ENCODE peak calls at places on chromosomes 7 and 10, in seven cellular contexts. H is brain microvascular endothelial cell; A is activated CD8-positive, alpha-beta T cell treated with anti-CD3 and anti-CD28 coated beads, Interleukin-2, amount 10 ng/mL, durations not matched to agents 7 days and 5 days; B is NAMALWA; D is right atrium auricular region; L is NCI-H1105; I is activated T-helper 1 cell treated with anti-CD3 and anti-CD28 coated beads, Interleukin-2, amount 50 U/mL, for 16 hours. Y is an unnamed sample.

GRCh38 chr7:7183061-7183832 is 903 bp downstream of the C1GALT1 start:
- DNase-seq in A (peak), H (peak), I (peak), L (peak), D (no peak), B (peak), Y (peak)

GRCh38 chr7:154287370-154287769 is 235.2 kb downstream of the DPP6 start:
- DNase-seq in H (no peak), B (no peak), I (no peak), A (no peak), D (no peak), L (no peak), Y (no peak)

GRCh38 chr10:79196470-79197461 is 128.0 kb downstream of the ZMIZ1 start:
- DNase-seq in I (peak), H (no peak), L (peak), B (peak), A (peak), D (peak), Y (peak)

GRCh38 chr10:26556756-26557640 is 118.9 kb downstream of the APBB1IP start:
- DNase-seq in A (peak), H (peak), I (no peak), B (peak), L (no peak), D (no peak), Y (peak)

GRCh38 chr7:122315507-122316466 is 11.2 kb upstream of the FEZF1 start:
- DNase-seq in D (no peak), I (no peak), L (no peak), A (no peak), B (no peak), H (no peak), Y (no peak)

GRCh38 chr7:98194186-98194585 is 17.1 kb upstream of the BHLHA15 start:
- DNase-seq in I (no peak), A (no peak), L (no peak), H (no peak), B (no peak), D (no peak), Y (no peak)

GRCh38 chr7:120473352-120473751 is 200.4 kb downstream of the KCND2 start:
- DNase-seq in I (no peak), D (no peak), B (no peak), L (no peak), A (no peak), H (no peak), Y (no peak)

GRCh38 chr7:128778946-128779345 is 3.4 kb upstream of the OPN1SW start:
- DNase-seq in B (no peak), H (no peak), L (no peak), D (no peak), I (no peak), A (no peak), Y (no peak)

GRCh38 chr10:97140284-97140846 is 45.4 kb downstream of the SLIT1 start:
- DNase-seq in B (no peak), D (no peak), A (no peak), H (no peak), I (no peak), L (no peak), Y (no peak)

GRCh38 chr7:134806197-134806596 is 26.8 kb downstream of the CALD1 start:
- DNase-seq in A (no peak), D (no peak), L (no peak), B (no peak), H (no peak), I (no peak), Y (no peak)

GRCh38 chr10:80357000-80357803 is 621 bp downstream of the DYDC2 start:
- DNase-seq in I (no peak), H (no peak), B (no peak), D (no peak), A (no peak), L (peak), Y (no peak)

GRCh38 chr10:14736600-14737081 is 38.1 kb downstream of the FAM107B start:
- DNase-seq in I (no peak), B (peak), D (no peak), L (no peak), A (no peak), H (peak), Y (no peak)

GRCh38 chr10:42975558-42976352 is 101.1 kb upstream of the RET start:
- DNase-seq in H (no peak), I (no peak), L (no peak), D (no peak), B (no peak), A (no peak), Y (peak)

GRCh38 chr10:75405201-75406143 is 3.9 kb upstream of the ZNF503 start:
- DNase-seq in H (no peak), D (no peak), I (no peak), A (no peak), L (no peak), B (no peak), Y (no peak)

GRCh38 chr7:134710854-134711624 is 64.4 kb downstream of the BPGM start:
- DNase-seq in L (no peak), H (no peak), D (no peak), A (peak), I (peak), B (no peak), Y (no peak)

GRCh38 chr7:84950836-84951235 is 236.0 kb downstream of the SEMA3D start:
- DNase-seq in B (no peak), H (peak), L (no peak), D (no peak), A (no peak), I (no peak), Y (no peak)

Y was measured in Karpas-422.